ENCODE peak calls at places on chromosomes 6 and 20, in ten cellular contexts. U, C, N, W, X, Z, E, V, H and Y are unnamed samples.

GRCh38 chr20:57381596-57382503 is 9.3 kb upstream of the RBM38 start:
- DNase-seq in V (peak; percentile 79), C (peak; percentile 77), E (no peak), W (peak; percentile 66), X (peak; percentile 81), U (peak; percentile 87), Z (no peak), N (peak; percentile 39), H (peak; percentile 74), Y (peak; percentile 90)

GRCh38 chr20:36493801-36494114 is 47.6 kb upstream of the MYL9 start:
- DNase-seq in N (no peak), W (no peak), V (peak; percentile 74), C (peak; percentile 61), X (no peak), E (peak; percentile 87), Z (no peak), H (no peak), U (no peak), Y (peak; percentile 85)

GRCh38 chr6:56911847-56912246 is 43.1 kb upstream of the BEND6 start:
- DNase-seq in C (no peak), N (peak; percentile 50), E (no peak), U (no peak), V (no peak), Z (peak; percentile 29), X (no peak), W (no peak), H (no peak), Y (no peak)

GRCh38 chr6:7505196-7505699 is 36.2 kb upstream of the DSP start:
- DNase-seq in Z (peak; percentile 99), X (no peak), H (peak; percentile 99), C (peak; percentile 63), E (no peak), W (peak; percentile 32), V (no peak), N (peak; percentile 98), U (no peak), Y (no peak)

GRCh38 chr6:52995913-52996685 is 1.0 kb upstream of the GSTA4 start:
- DNase-seq in C (no peak), U (peak; percentile 30), N (peak; percentile 76), W (no peak), E (peak; percentile 82), H (peak; percentile 82), V (peak; percentile 34), X (no peak), Z (no peak), Y (peak; percentile 46)

GRCh38 chr6:70901324-70901723 is 55.5 kb downstream of the B3GAT2 start:
- DNase-seq in Z (no peak), V (no peak), X (no peak), C (no peak), U (no peak), N (peak; percentile 4), E (no peak), W (no peak), H (peak; percentile 11), Y (no peak)

GRCh38 chr20:57708694-57709673 is 831 bp downstream of the PMEPA1 start:
- DNase-seq in H (no peak), X (no peak), N (no peak), Z (no peak), C (no peak), E (no peak), V (peak; percentile 43), U (peak; percentile 54), W (no peak), Y (peak; percentile 68)

GRCh38 chr20:25278636-25279361 is 30.9 kb downstream of the PYGB start:
- DNase-seq in C (peak; percentile 26), X (no peak), N (no peak), E (peak; percentile 77), W (peak; percentile 10), V (peak; percentile 8), H (no peak), Z (no peak), U (no peak), Y (peak; percentile 9)

GRCh38 chr6:80465513-80465912 is 359.0 kb downstream of the BCKDHB start:
- DNase-seq in V (no peak), W (no peak), U (no peak), H (no peak), C (no peak), N (no peak), E (no peak), X (no peak), Z (no peak), Y (no peak)

GRCh38 chr6:167292301-167293087 is 1.4 kb downstream of the UNC93A start:
- DNase-seq in H (no peak), V (no peak), C (no peak), N (no peak), E (no peak), W (no peak), Z (no peak), X (no peak), U (no peak), Y (no peak)

GRCh38 chr6:161486903-161487531 is 213.2 kb upstream of the AGPAT4 start:
- DNase-seq in E (no peak), X (no peak), H (peak; percentile 47), V (no peak), N (no peak), U (no peak), C (no peak), Z (no peak), W (no peak), Y (no peak)

GRCh38 chr6:78831492-78831891 is 35.9 kb upstream of the IRAK1BP1 start:
- DNase-seq in W (peak; percentile 35), V (no peak), X (no peak), E (no peak), H (no peak), C (no peak), U (no peak), Z (no peak), N (no peak), Y (no peak)

GRCh38 chr6:78830810-78831209 is 36.5 kb upstream of the IRAK1BP1 start:
- DNase-seq in W (no peak), U (no peak), X (no peak), C (no peak), H (no peak), N (no peak), V (no peak), E (no peak), Z (no peak), Y (no peak)

GRCh38 chr6:78836610-78837009 is 30.7 kb upstream of the IRAK1BP1 start:
- DNase-seq in Z (no peak), W (no peak), U (no peak), C (no peak), E (no peak), V (no peak), H (no peak), X (no peak), N (no peak), Y (no peak)

GRCh38 chr6:78832091-78832808 is 35.1 kb upstream of the IRAK1BP1 start:
- DNase-seq in X (no peak), U (no peak), Z (no peak), W (no peak), C (no peak), E (no peak), V (no peak), N (no peak), H (no peak), Y (no peak)

GRCh38 chr6:78835817-78836216 is 31.5 kb upstream of the IRAK1BP1 start:
- DNase-seq in Z (no peak), X (no peak), V (no peak), C (no peak), H (peak; percentile 31), N (no peak), U (no peak), E (no peak), W (no peak), Y (no peak)
- TF ChIP-seq CTCF in Z (no peak), X (no peak), V (peak; percentile 37), C (no peak), H (peak; percentile 33), N (no peak), U (no peak), E (no peak), W (no peak), Y (no peak)

GRCh38 chr6:96766769-96767168 is 70.5 kb downstream of the GPR63 start:
- DNase-seq in U (no peak), E (no peak), H (no peak), V (no peak), Z (no peak), C (no peak), W (no peak), X (no peak), N (no peak), Y (no peak)
- TF ChIP-seq CTCF in U (no peak), E (no peak), H (no peak), V (no peak), Z (no peak), C (no peak), W (no peak), X (no peak), N (no peak), Y (no peak)

GRCh38 chr20:62119591-62120364 is 2.5 kb upstream of the LSM14B start:
- DNase-seq in U (no peak), H (no peak), C (peak; percentile 72), N (no peak), V (peak; percentile 58), W (peak; percentile 80), Z (no peak), X (no peak), E (no peak), Y (no peak)

GRCh38 chr20:62120365-62120762 is 1.9 kb upstream of the LSM14B start:
- DNase-seq in C (no peak), W (no peak), V (no peak), E (no peak), N (no peak), H (no peak), U (no peak), X (no peak), Z (no peak), Y (no peak)

GRCh38 chr20:62121776-62122658 is at the start of gene LSM14B:
- DNase-seq in H (peak; percentile 94), C (peak; percentile 95), E (peak; percentile 96), Z (peak; percentile 82), X (peak; percentile 94), W (peak; percentile 92), U (peak; percentile 97), N (peak; percentile 89), V (peak; percentile 97), Y (peak; percentile 98)

GRCh38 chr20:62122659-62123449 is 579 bp downstream of the LSM14B start:
- DNase-seq in C (no peak), E (no peak), X (peak; percentile 30), U (peak; percentile 61), W (peak; percentile 55), H (peak; percentile 34), N (no peak), V (no peak), Z (no peak), Y (peak; percentile 77)

GRCh38 chr20:62120990-62121775 is 1.1 kb upstream of the LSM14B start:
- DNase-seq in Z (no peak), U (no peak), N (peak; percentile 27), X (no peak), E (no peak), C (peak; percentile 58), W (no peak), H (no peak), V (no peak), Y (peak; percentile 76)
- TF ChIP-seq CTCF in Z (no peak), U (no peak), N (no peak), X (no peak), E (no peak), C (no peak), W (no peak), H (no peak), V (no peak), Y (no peak)

DNA sequence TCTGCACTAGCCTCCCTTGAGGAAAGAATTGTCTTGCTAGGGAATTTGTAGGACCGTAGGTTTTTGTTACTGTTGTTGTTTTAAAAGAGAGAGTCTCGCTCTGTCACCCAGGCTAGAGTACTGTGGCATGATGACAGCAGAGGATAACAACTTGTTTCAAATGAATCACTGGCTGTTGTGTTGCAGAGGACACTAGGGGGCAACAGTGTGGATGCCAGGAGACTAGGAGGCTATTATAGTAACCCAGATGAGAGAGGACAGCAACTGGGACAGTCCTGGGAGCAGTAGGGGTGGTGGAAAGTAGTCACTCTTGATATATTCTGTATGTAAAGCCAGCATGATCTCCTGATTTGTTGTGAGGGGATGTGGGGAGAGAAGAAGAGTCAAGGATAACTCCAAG is 41.8 kb upstream of the LAMA4 start:
- DNase-seq in C (no peak), X (no peak), E (no peak), V (no peak), W (no peak), Z (peak; percentile 31), U (peak; percentile 6), H (peak; percentile 55), N (peak; percentile 27), Y (no peak)
- TF ChIP-seq CTCF in C (no peak), X (no peak), E (no peak), V (peak; percentile 49), W (no peak), Z (peak; percentile 43), U (peak; percentile 39), H (peak; percentile 21), N (peak; percentile 36), Y (no peak)